ENCODE peak calls at places on chromosome 1, in eight cellular contexts. B is Panc1, D is suprapubic skin, H is K562, C is spleen, K is HCT116, V is transverse colon, T is stomach. E is an unnamed sample.
A peak's percentile ranks its signal among the peaks of the same experiment; 100 is the strongest.

GRCh38 chr1:906532-907420 is 16.9 kb upstream of the SAMD11 start:
- DNase-seq in H (no peak), V (peak; percentile 75), B (no peak), C (peak; percentile 82), D (peak; percentile 70), T (peak; percentile 72), K (peak; percentile 46), E (no peak)

GRCh38 chr1:180230416-180230790 is 339 bp downstream of the LHX4 start:
- DNase-seq in H (peak; percentile 54), C (no peak), B (no peak), D (no peak), K (no peak), T (no peak), V (no peak), E (no peak)

GRCh38 chr1:215273838-215274516 is 191.4 kb downstream of the KCNK2 start:
- DNase-seq in K (peak; percentile 3), B (no peak), C (no peak), T (no peak), V (no peak), D (no peak), H (no peak), E (no peak)

GRCh38 chr1:63774617-63775417 is 1.0 kb downstream of the ROR1 start:
- DNase-seq in T (peak; percentile 46), D (peak; percentile 75), K (no peak), V (peak; percentile 28), C (peak; percentile 77), B (no peak), H (no peak), E (peak; percentile 92)

GRCh38 chr1:91278754-91279153 is 125.9 kb downstream of the HFM1 start:
- DNase-seq in T (no peak), K (peak; percentile 12), V (no peak), H (no peak), B (no peak), D (no peak), C (no peak), E (no peak)

GRCh38 chr1:226097866-226098625 is 35.5 kb downstream of the H3-3A start:
- DNase-seq in V (no peak), K (no peak), C (peak; percentile 30), B (no peak), D (no peak), T (no peak), H (no peak), E (no peak)

GRCh38 chr1:226349801-226350503 is 41.0 kb upstream of the LIN9 start:
- DNase-seq in C (peak; percentile 49), B (no peak), H (peak; percentile 65), V (no peak), K (no peak), D (no peak), T (peak; percentile 50), E (no peak)

GRCh38 chr1:3483801-3484444 is 29.5 kb downstream of the ARHGEF16 start:
- DNase-seq in B (peak; percentile 12), C (no peak), H (peak; percentile 89), K (no peak), V (peak; percentile 50), D (no peak), T (peak; percentile 68), E (no peak)

DNA sequence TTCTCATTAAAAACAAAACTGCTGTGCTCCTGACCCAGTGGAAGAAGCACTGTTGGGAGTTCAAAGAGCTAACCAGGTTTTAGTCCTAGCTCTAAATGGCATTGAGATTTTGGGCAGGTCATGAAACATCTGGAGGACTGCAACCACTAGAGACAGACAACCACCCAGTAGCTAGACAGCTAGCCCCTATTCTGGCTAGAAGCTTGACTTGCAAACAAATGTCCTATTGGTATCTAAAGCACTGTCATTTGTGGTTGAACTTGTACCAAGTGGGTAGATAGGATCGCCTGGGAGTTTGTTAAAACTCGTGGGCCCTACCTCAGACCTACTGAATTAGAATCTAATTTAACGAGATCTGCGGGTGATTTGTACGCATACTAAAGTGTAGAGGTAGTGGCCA is 6.9 kb downstream of the RPL11 start:
- DNase-seq in T (no peak), D (no peak), K (no peak), V (no peak), C (no peak), H (no peak), B (no peak), E (no peak)
- TF ChIP-seq POLR2AphosphoS5 in T (no peak), D (no peak), K (no peak), V (no peak), C (no peak), H (peak; percentile 48), B (no peak), E (no peak)

GRCh38 chr1:154820646-154821045 is 49.4 kb downstream of the KCNN3 start:
- DNase-seq in T (no peak), D (no peak), C (no peak), V (no peak), H (no peak), B (no peak), K (no peak), E (no peak)
- H3K4me3 ChIP-seq in T (no peak overlapping the region), D (no peak overlapping the region), C (no peak overlapping the region), V (no peak overlapping the region), H (no peak overlapping the region), B (no peak overlapping the region), K (no peak overlapping the region), E (no peak overlapping the region)

DNA sequence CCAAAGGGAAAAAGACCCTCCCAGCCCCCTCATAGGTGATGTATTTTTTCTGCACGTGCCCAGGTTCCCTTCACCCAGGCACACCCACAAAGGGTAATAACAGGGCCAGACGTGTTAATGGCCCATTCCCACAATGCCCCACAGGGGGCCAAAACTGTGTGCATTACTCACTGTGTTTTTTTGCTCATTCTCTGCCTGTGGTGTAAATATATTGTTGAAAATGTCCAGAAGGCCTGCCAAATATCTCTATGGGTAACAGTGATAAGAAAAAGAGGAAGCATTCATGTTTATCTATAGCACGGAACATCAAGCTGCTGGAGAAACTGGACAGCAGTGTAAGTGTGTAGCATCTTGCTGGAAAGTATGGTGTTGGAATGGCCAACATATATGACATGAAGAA is 21.9 kb downstream of the RHEX start:
- DNase-seq in C (no peak), K (no peak), T (no peak), V (no peak), H (peak; percentile 37), B (no peak), D (no peak), E (no peak)
- TF ChIP-seq CTCF in C (no peak), K (peak; percentile 29), T (no peak), V (no peak), H (peak; percentile 60), B (peak; percentile 10), D (no peak), E (no peak)

DNA sequence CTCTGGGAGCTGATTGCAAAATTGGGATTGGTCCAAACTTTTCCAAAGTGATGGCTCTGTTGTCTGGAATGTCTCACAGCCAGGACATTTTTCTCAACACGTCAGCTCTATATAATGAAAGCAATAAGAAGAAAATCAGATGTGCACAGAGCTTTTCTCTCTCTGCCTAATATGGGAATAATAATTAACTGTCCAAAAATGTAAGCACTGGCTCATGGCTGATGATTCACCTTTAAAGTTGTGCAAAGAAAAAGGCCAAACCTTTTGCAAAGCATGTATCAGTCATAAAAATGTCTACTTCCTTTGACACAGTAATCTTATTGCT is 30.4 kb downstream of the ZNF281 start:
- DNase-seq in B (peak; percentile 92), D (no peak), V (no peak), C (no peak), T (no peak), K (no peak), H (no peak), E (no peak)
- TF ChIP-seq POLR2AphosphoS5 in B (no peak), D (no peak), V (no peak), C (no peak), T (no peak), K (no peak), H (no peak), E (no peak)

DNA sequence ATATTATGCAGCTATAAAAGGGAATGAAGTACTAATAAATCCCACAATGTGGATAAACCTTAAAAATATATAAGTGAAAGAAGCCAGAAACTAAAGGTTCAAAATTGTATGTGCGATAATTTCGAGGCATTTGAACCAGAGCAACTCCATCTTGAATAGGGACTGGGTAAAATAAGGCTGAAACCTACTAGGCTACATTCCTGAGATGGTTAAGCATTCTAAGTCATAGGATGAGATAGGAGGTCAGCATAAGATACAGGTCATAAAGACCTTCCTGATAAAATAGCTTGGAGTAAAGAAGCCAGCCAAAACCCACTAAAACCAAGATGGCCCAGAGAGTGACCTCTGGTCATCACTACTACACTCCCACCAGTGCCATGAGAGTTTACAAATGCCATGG is 103.1 kb downstream of the SLC16A1 start:
- DNase-seq in C (no peak), B (no peak), K (no peak), T (no peak), D (no peak), V (no peak), H (no peak), E (no peak)
- H3K4me3 ChIP-seq in C (no peak overlapping the region), B (no peak overlapping the region), K (no peak overlapping the region), T (no peak overlapping the region), D (no peak overlapping the region), V (no peak overlapping the region), H (no peak overlapping the region), E (no peak overlapping the region)

GRCh38 chr1:96238426-96238825 is 483.2 kb upstream of the PTBP2 start:
- DNase-seq in C (no peak), D (no peak), T (no peak), K (no peak), B (no peak), V (no peak), H (no peak), E (no peak)

GRCh38 chr1:96240438-96240837 is 481.1 kb upstream of the PTBP2 start:
- DNase-seq in D (no peak), B (no peak), H (no peak), K (no peak), V (no peak), C (no peak), T (no peak), E (no peak)

GRCh38 chr1:96233422-96233821 is 488.2 kb upstream of the PTBP2 start:
- DNase-seq in H (no peak), D (no peak), B (no peak), V (no peak), C (no peak), K (no peak), T (no peak), E (no peak)

GRCh38 chr1:96234299-96234698 is 487.3 kb upstream of the PTBP2 start:
- DNase-seq in B (no peak), D (peak; percentile 78), C (no peak), V (no peak), H (no peak), T (peak; percentile 53), K (peak; percentile 29), E (no peak)

GRCh38 chr1:96236156-96236739 is 485.3 kb upstream of the PTBP2 start:
- DNase-seq in V (peak; percentile 8), C (no peak), D (no peak), K (peak; percentile 43), T (peak; percentile 26), B (peak; percentile 43), H (peak; percentile 6), E (no peak)
- TF ChIP-seq CTCF in V (peak; percentile 55), C (peak; percentile 30), D (peak; percentile 20), K (peak; percentile 52), T (no peak), B (peak; percentile 60), H (peak; percentile 19), E (peak; percentile 63)